ENCODE peak calls at places on chromosomes 12 and 14, in six cellular contexts. I is HCT116, H is RWPE1, L is astrocyte of the spinal cord, R is GM23338, Q is ovary. V is an unnamed sample.

GRCh38 chr12:93892431-93893210 is 215.4 kb downstream of the CRADD start:
- DNase-seq in I (no peak), H (no peak), L (no peak), R (peak; percentile 38), Q (no peak), V (no peak)

GRCh38 chr12:132262256-132263060 is 66.9 kb downstream of the GALNT9 start:
- DNase-seq in I (no peak), H (no peak), L (no peak), R (no peak), Q (no peak), V (no peak)

GRCh38 chr12:63844391-63845341 is at the start of gene SRGAP1:
- DNase-seq in I (no peak), H (peak; percentile 46), L (peak; percentile 80), R (peak; percentile 63), Q (peak; percentile 77), V (peak; percentile 49)

GRCh38 chr12:98743362-98743953 is 98.4 kb downstream of the APAF1 start:
- DNase-seq in I (peak; percentile 21), H (peak; percentile 21), L (no peak), R (peak; percentile 73), Q (no peak), V (no peak)

GRCh38 chr12:2267624-2268477 is 215.1 kb downstream of the CACNA1C start:
- DNase-seq in I (no peak), H (no peak), L (peak; percentile 26), R (peak; percentile 47), Q (no peak), V (no peak)

GRCh38 chr14:101444116-101444515 is 117.2 kb upstream of the DIO3 start:
- DNase-seq in I (no peak), H (peak; percentile 75), L (no peak), R (no peak), Q (no peak), V (no peak)

GRCh38 chr12:6450091-6450868 is 1.6 kb upstream of the TAPBPL start:
- DNase-seq in I (no peak), H (no peak), L (no peak), R (no peak), Q (no peak), V (no peak)

GRCh38 chr12:53097564-53098353 is at the start of gene IGFBP6:
- DNase-seq in I (no peak), H (peak; percentile 45), L (peak; percentile 41), R (peak; percentile 83), Q (peak; percentile 67), V (peak; percentile 16)

GRCh38 chr12:52789637-52790426 is 6.1 kb downstream of the KRT3 start:
- DNase-seq in I (no peak), H (no peak), L (no peak), R (peak; percentile 22), Q (no peak), V (no peak)

GRCh38 chr12:108826115-108826806 is 31.1 kb downstream of the SSH1 start:
- DNase-seq in I (no peak), H (no peak), L (peak; percentile 99), R (no peak), Q (peak; percentile 53), V (peak; percentile 90)

GRCh38 chr12:59723520-59723919 is 127.7 kb downstream of the SLC16A7 start:
- DNase-seq in I (no peak), H (no peak), L (no peak), R (no peak), Q (no peak), V (no peak)

GRCh38 chr12:27048822-27049752 is 26.7 kb downstream of the MED21 start:
- DNase-seq in I (no peak), H (peak; percentile 55), L (peak; percentile 74), R (no peak), Q (no peak), V (peak; percentile 72)

GRCh38 chr12:99024870-99025269 is 379.8 kb downstream of the APAF1 start:
- DNase-seq in I (no peak), H (no peak), L (no peak), R (no peak), Q (no peak), V (no peak)

GRCh38 chr12:121678721-121679300 is 9.4 kb upstream of the MORN3 start:
- DNase-seq in I (no peak), H (no peak), L (no peak), R (peak; percentile 38), Q (no peak), V (no peak)

GRCh38 chr12:28086521-28086920 is 103.7 kb upstream of the CCDC91 start:
- DNase-seq in I (no peak), H (no peak), L (no peak), R (no peak), Q (no peak), V (no peak)

GRCh38 chr14:32939254-32940065 is 781 bp downstream of the NPAS3 start:
- DNase-seq in I (no peak), H (no peak), L (peak; percentile 81), R (peak; percentile 84), Q (peak; percentile 86), V (no peak)

GRCh38 chr12:125280482-125281377 is 215.5 kb downstream of the AACS start:
- DNase-seq in I (no peak), H (peak; percentile 21), L (no peak), R (peak; percentile 93), Q (no peak), V (no peak)

GRCh38 chr14:33596211-33597080 is 354.4 kb downstream of the EGLN3 start:
- DNase-seq in I (no peak), H (no peak), L (no peak), R (no peak), Q (no peak), V (no peak)

GRCh38 chr14:70149766-70150165 is 39.0 kb downstream of the SLC8A3 start:
- DNase-seq in I (no peak), H (no peak), L (no peak), R (no peak), Q (no peak), V (no peak)

GRCh38 chr12:130031041-130031440 is 127.2 kb upstream of the TMEM132D start:
- DNase-seq in I (no peak), H (no peak), L (no peak), R (no peak), Q (no peak), V (no peak)

GRCh38 chr12:102539651-102540553 is 59.5 kb upstream of the IGF1 start:
- DNase-seq in I (no peak), H (peak; percentile 19), L (no peak), R (peak; percentile 9), Q (no peak), V (peak; percentile 95)

GRCh38 chr12:102540856-102541385 is 60.6 kb upstream of the IGF1 start:
- DNase-seq in I (no peak), H (no peak), L (no peak), R (no peak), Q (no peak), V (peak; percentile 39)

GRCh38 chr12:102543931-102544485 is 63.6 kb upstream of the IGF1 start:
- DNase-seq in I (no peak), H (no peak), L (no peak), R (no peak), Q (no peak), V (peak; percentile 22)

GRCh38 chr12:102542816-102543448 is 62.6 kb upstream of the IGF1 start:
- DNase-seq in I (no peak), H (no peak), L (no peak), R (no peak), Q (peak; percentile 53), V (no peak)

DNA sequence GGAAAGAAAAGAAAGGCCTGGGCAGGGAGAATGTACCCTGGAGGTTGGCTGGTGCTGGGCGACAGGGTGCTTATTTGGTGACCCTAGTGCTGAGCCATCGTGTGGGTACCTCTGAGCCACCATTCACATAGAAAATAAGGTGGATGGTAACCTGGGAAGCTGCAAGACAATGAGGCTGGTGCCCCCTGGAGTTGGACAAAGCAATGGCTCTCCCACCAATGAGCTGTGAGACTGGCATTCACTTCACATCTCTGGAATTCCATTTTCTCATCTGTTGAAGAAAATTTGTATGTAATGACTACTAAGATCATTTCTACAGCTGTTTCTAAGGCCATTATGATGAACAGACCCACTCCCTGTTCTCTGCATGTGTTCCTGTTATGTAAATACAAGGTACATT is 63.1 kb upstream of the IGF1 start:
- DNase-seq in I (no peak), H (no peak), L (no peak), R (peak; percentile 23), Q (no peak), V (peak; percentile 37)
- TF ChIP-seq CTCF in I (peak; percentile 15), H (no peak), L (no peak), R (peak; percentile 62), Q (no peak), V (peak; percentile 69)

DNA sequence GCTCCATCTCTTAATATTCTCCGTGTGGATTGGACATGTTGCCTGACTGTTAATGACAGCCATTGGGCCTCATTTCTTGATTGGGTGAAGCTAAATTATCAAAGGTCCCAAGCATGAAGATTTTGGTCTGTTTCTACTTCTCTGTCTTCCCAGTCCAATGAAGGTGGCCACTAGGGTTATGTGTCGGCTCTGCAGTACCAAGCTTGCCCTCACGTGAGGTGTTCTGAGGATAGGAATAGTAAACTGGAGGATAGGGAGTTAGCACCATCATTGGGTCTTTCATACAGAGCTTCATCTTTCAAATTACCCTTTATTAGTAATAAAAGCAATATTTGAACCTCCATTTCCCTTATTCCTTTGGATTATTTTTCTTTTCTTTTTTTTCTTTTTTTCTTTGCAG is 21.9 kb upstream of the BICD1 start:
- DNase-seq in I (no peak), H (no peak), L (no peak), R (no peak), Q (no peak), V (no peak)
- TF ChIP-seq CTCF in I (no peak), H (no peak), L (no peak), R (no peak), Q (no peak), V (no peak)

DNA sequence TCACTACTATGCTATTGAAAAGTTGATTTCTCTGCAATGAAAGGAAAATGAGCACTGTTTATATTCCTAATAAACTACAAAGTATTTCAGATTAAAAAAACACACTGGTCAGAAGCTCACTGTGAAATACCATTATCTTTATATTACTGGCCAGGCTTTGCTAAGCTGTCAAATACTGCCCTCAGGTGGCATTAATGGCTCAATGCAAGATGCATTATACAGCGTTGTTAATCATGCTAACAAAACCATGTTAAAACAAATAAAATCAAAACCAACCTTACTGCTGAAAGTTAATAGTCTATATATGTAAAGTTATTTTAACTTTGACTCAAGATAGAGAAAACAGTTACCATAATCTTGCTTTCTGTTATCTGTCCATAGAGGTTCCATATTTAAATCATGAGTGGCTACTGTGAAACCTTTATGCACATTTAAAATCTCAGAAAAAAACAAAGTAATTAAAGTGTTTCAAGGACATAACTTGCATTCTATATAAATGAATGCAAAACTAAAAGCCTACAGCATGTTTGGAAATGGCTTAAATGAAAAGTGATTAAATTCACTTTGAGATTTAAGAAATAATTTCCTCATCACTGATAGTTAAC is 121.7 kb downstream of the RALGAPA1 start:
- DNase-seq in I (peak; percentile 26), H (peak; percentile 41), L (peak; percentile 65), R (peak; percentile 77), Q (no peak), V (peak; percentile 54)
- TF ChIP-seq CTCF in I (peak; percentile 81), H (peak; percentile 92), L (peak; percentile 78), R (peak; percentile 85), Q (peak; percentile 19), V (peak; percentile 92)

DNA sequence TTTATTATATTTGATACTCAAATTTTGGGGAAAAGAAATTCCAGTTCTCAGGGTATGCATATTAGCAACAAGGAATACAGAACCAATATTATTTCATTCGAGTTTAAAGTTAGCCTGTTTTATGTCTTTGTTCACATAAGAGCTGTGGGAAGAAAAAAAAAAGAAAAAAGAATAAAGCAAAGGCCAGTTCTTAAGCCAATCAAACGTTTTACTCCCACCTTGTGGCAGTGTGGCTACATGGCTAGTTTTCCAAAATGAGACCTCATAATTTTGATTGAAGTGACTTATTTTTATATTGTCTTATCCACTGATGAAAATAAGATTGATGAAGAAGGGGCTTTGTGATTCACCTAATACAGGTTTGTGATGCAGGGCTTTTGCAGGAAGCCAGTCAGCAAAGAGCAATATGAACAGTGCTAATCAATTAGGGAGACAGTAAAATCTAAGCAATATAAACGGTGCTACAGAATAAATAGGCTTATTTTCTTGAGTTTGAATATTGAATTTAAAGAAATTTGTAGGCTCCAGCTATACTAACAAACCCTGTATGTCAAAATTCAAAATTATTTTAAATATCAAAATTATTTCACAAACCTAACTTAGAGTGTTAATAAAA is 624.1 kb upstream of the FOXG1 start:
- DNase-seq in I (no peak), H (peak; percentile 3), L (peak; percentile 54), R (peak; percentile 57), Q (no peak), V (no peak)
- TF ChIP-seq CTCF in I (no peak), H (peak; percentile 33), L (peak; percentile 61), R (peak; percentile 61), Q (no peak), V (peak; percentile 15)